ENCODE peak calls at places on chromosomes 1 and 21, in eight cellular contexts. One of them, this sample, is unnamed.

GRCh38 chr1:239361403-239361802 is 25.0 kb upstream of the CHRM3 start:
- DNase-seq in thoracic aorta: no peak
- DNase-seq in tibial artery: no peak
- DNase-seq in neuronal stem cell: no peak
- DNase-seq in astrocyte of the spinal cord: peak; percentile 75
- DNase-seq in foreskin fibroblast: peak; percentile 28
- DNase-seq in AG09309: peak; percentile 99
- DNase-seq in NB4: no peak
- DNase-seq in this sample: no peak

GRCh38 chr1:166839600-166840308 is 479 bp downstream of the POGK start:
- DNase-seq in thoracic aorta: no peak
- DNase-seq in tibial artery: peak; percentile 74
- DNase-seq in neuronal stem cell: peak; percentile 26
- DNase-seq in astrocyte of the spinal cord: peak; percentile 20
- DNase-seq in foreskin fibroblast: peak; percentile 72
- DNase-seq in AG09309: no peak
- DNase-seq in NB4: peak; percentile 62
- DNase-seq in this sample: no peak

GRCh38 chr1:9294910-9295636 is 2.4 kb downstream of the SPSB1 start:
- DNase-seq in thoracic aorta: no peak
- DNase-seq in tibial artery: no peak
- DNase-seq in neuronal stem cell: no peak
- DNase-seq in astrocyte of the spinal cord: peak; percentile 73
- DNase-seq in foreskin fibroblast: peak; percentile 74
- DNase-seq in AG09309: no peak
- DNase-seq in NB4: no peak
- DNase-seq in this sample: no peak

GRCh38 chr21:29342394-29342957 is 43.8 kb downstream of the BACH1 start:
- DNase-seq in thoracic aorta: peak; percentile 22
- DNase-seq in tibial artery: peak; percentile 86
- DNase-seq in neuronal stem cell: no peak
- DNase-seq in astrocyte of the spinal cord: peak; percentile 98
- DNase-seq in foreskin fibroblast: peak; percentile 93
- DNase-seq in AG09309: peak; percentile 88
- DNase-seq in NB4: no peak
- DNase-seq in this sample: no peak

GRCh38 chr1:111795401-111795800 is 39.7 kb downstream of the DDX20 start:
- DNase-seq in thoracic aorta: no peak
- DNase-seq in tibial artery: peak; percentile 10
- DNase-seq in neuronal stem cell: no peak
- DNase-seq in astrocyte of the spinal cord: no peak
- DNase-seq in foreskin fibroblast: no peak
- DNase-seq in AG09309: no peak
- DNase-seq in NB4: no peak
- DNase-seq in this sample: no peak

GRCh38 chr1:3295846-3296245 is 158.6 kb upstream of the ARHGEF16 start:
- DNase-seq in thoracic aorta: no peak
- DNase-seq in tibial artery: no peak
- DNase-seq in neuronal stem cell: no peak
- DNase-seq in astrocyte of the spinal cord: no peak
- DNase-seq in foreskin fibroblast: no peak
- DNase-seq in AG09309: no peak
- DNase-seq in NB4: no peak
- DNase-seq in this sample: no peak

GRCh38 chr1:110783292-110783918 is 89.5 kb upstream of the CD53 start:
- DNase-seq in thoracic aorta: no peak
- DNase-seq in tibial artery: no peak
- DNase-seq in neuronal stem cell: peak; percentile 48
- DNase-seq in astrocyte of the spinal cord: peak; percentile 50
- DNase-seq in foreskin fibroblast: peak; percentile 68
- DNase-seq in AG09309: peak; percentile 4
- DNase-seq in NB4: peak; percentile 59
- DNase-seq in this sample: no peak

GRCh38 chr1:172967936-172968335 is 82.8 kb downstream of the TNFSF18 start:
- DNase-seq in thoracic aorta: no peak
- DNase-seq in tibial artery: no peak
- DNase-seq in neuronal stem cell: no peak
- DNase-seq in astrocyte of the spinal cord: no peak
- DNase-seq in foreskin fibroblast: peak; percentile 51
- DNase-seq in AG09309: no peak
- DNase-seq in NB4: no peak
- DNase-seq in this sample: no peak

GRCh38 chr1:61244114-61244513 is 161.8 kb downstream of the NFIA start:
- DNase-seq in thoracic aorta: no peak
- DNase-seq in tibial artery: no peak
- DNase-seq in neuronal stem cell: no peak
- DNase-seq in astrocyte of the spinal cord: peak; percentile 93
- DNase-seq in foreskin fibroblast: peak; percentile 39
- DNase-seq in AG09309: peak; percentile 13
- DNase-seq in NB4: peak; percentile 35
- DNase-seq in this sample: no peak

GRCh38 chr1:61238371-61238689 is 156.0 kb downstream of the NFIA start:
- DNase-seq in thoracic aorta: no peak
- DNase-seq in tibial artery: no peak
- DNase-seq in neuronal stem cell: no peak
- DNase-seq in astrocyte of the spinal cord: no peak
- DNase-seq in foreskin fibroblast: no peak
- DNase-seq in AG09309: no peak
- DNase-seq in NB4: no peak
- DNase-seq in this sample: no peak

GRCh38 chr1:61240878-61241277 is 158.5 kb downstream of the NFIA start:
- DNase-seq in thoracic aorta: no peak
- DNase-seq in tibial artery: no peak
- DNase-seq in neuronal stem cell: no peak
- DNase-seq in astrocyte of the spinal cord: no peak
- DNase-seq in foreskin fibroblast: no peak
- DNase-seq in AG09309: no peak
- DNase-seq in NB4: no peak
- DNase-seq in this sample: no peak

GRCh38 chr1:61241864-61242472 is 159.6 kb downstream of the NFIA start:
- DNase-seq in thoracic aorta: no peak
- DNase-seq in tibial artery: no peak
- DNase-seq in neuronal stem cell: no peak
- DNase-seq in astrocyte of the spinal cord: no peak
- DNase-seq in foreskin fibroblast: no peak
- DNase-seq in AG09309: no peak
- DNase-seq in NB4: no peak
- DNase-seq in this sample: no peak

GRCh38 chr1:61241411-61241838 is 159.1 kb downstream of the NFIA start:
- DNase-seq in thoracic aorta: no peak
- DNase-seq in tibial artery: peak; percentile 80
- DNase-seq in neuronal stem cell: no peak
- DNase-seq in astrocyte of the spinal cord: no peak
- DNase-seq in foreskin fibroblast: peak; percentile 21
- DNase-seq in AG09309: no peak
- DNase-seq in NB4: peak; percentile 3
- DNase-seq in this sample: peak; percentile 94
- H3K4me3 ChIP-seq in thoracic aorta: peak overlapping the region; percentile 64
- H3K4me3 ChIP-seq in tibial artery: peak overlapping the region; percentile 30
- H3K4me3 ChIP-seq in neuronal stem cell: no peak overlapping the region
- H3K4me3 ChIP-seq in astrocyte of the spinal cord: no peak overlapping the region
- H3K4me3 ChIP-seq in foreskin fibroblast: no peak overlapping the region
- H3K4me3 ChIP-seq in AG09309: no peak overlapping the region
- H3K4me3 ChIP-seq in NB4: no peak overlapping the region
- H3K4me3 ChIP-seq in this sample: peak overlapping the region; percentile 40

GRCh38 chr21:41365377-41366107 is 3.7 kb downstream of the MX2 start:
- DNase-seq in thoracic aorta: no peak
- DNase-seq in tibial artery: peak; percentile 38
- DNase-seq in neuronal stem cell: no peak
- DNase-seq in astrocyte of the spinal cord: no peak
- DNase-seq in foreskin fibroblast: no peak
- DNase-seq in AG09309: no peak
- DNase-seq in NB4: no peak
- DNase-seq in this sample: no peak

GRCh38 chr21:41361786-41362604 is at the start of gene MX2:
- DNase-seq in thoracic aorta: no peak
- DNase-seq in tibial artery: peak; percentile 78
- DNase-seq in neuronal stem cell: no peak
- DNase-seq in astrocyte of the spinal cord: peak; percentile 25
- DNase-seq in foreskin fibroblast: peak; percentile 72
- DNase-seq in AG09309: peak; percentile 79
- DNase-seq in NB4: peak; percentile 87
- DNase-seq in this sample: peak; percentile 96

GRCh38 chr21:41362605-41363369 is 960 bp downstream of the MX2 start:
- DNase-seq in thoracic aorta: no peak
- DNase-seq in tibial artery: no peak
- DNase-seq in neuronal stem cell: no peak
- DNase-seq in astrocyte of the spinal cord: no peak
- DNase-seq in foreskin fibroblast: no peak
- DNase-seq in AG09309: no peak
- DNase-seq in NB4: no peak
- DNase-seq in this sample: no peak

GRCh38 chr21:41364308-41364707 is 2.5 kb downstream of the MX2 start:
- DNase-seq in thoracic aorta: no peak
- DNase-seq in tibial artery: peak; percentile 59
- DNase-seq in neuronal stem cell: no peak
- DNase-seq in astrocyte of the spinal cord: no peak
- DNase-seq in foreskin fibroblast: no peak
- DNase-seq in AG09309: no peak
- DNase-seq in NB4: no peak
- DNase-seq in this sample: no peak

DNA sequence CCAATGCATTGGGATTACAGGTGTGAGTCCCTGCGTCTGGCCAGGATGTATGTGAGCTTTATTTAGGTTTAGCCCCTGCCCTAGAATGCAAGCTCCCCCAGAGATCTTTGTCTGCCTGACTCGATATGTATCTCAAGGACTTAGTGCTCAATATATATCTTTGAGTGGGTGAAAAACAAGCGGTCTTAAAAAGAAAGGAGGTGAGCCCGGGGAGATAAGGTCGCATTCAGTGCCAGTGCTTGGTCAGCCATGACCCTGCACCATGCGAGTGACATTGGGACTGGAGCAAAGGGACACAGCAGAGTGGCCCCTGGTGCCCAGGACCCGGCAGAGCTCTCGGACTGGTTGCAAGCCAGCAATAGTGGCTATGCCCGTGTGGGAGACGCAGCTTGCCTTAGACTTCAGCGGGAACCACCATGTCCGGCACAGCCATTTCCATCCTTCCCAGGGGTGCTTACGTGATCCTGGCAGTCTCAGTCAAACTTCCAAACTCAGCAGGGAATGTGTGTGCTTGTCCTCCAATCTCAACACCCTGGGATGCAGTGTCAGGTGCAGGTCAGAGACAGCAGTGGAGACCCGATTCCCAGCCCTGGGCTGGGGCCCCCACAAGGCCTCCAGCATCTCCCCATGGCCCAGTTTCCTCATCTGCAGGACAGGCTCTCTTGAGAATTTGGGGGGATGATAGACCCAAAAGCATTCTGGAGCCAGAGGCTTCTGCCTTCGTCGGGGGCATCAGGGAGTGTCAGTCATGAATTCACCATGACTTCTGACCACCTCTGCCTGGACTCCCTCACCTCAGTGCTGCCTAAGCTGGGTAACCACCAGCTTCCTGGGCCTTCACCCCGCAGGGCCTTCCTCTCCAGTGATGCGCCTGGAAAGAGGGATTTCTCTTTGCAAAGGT is 1.8 kb downstream of the MX2 start:
- DNase-seq in thoracic aorta: no peak
- DNase-seq in tibial artery: peak; percentile 11
- DNase-seq in neuronal stem cell: no peak
- DNase-seq in astrocyte of the spinal cord: no peak
- DNase-seq in foreskin fibroblast: no peak
- DNase-seq in AG09309: no peak
- DNase-seq in NB4: no peak
- DNase-seq in this sample: no peak
- H3K4me3 ChIP-seq in thoracic aorta: peak overlapping the region; percentile 59
- H3K4me3 ChIP-seq in tibial artery: no peak overlapping the region
- H3K4me3 ChIP-seq in neuronal stem cell: no peak overlapping the region
- H3K4me3 ChIP-seq in astrocyte of the spinal cord: no peak overlapping the region
- H3K4me3 ChIP-seq in foreskin fibroblast: no peak overlapping the region
- H3K4me3 ChIP-seq in AG09309: no peak overlapping the region
- H3K4me3 ChIP-seq in NB4: no peak overlapping the region
- H3K4me3 ChIP-seq in this sample: peak overlapping the region; percentile 47

GRCh38 chr1:244660595-244660994 is 7.7 kb downstream of the DESI2 start:
- DNase-seq in thoracic aorta: no peak
- DNase-seq in tibial artery: no peak
- DNase-seq in neuronal stem cell: no peak
- DNase-seq in astrocyte of the spinal cord: no peak
- DNase-seq in foreskin fibroblast: no peak
- DNase-seq in AG09309: no peak
- DNase-seq in NB4: no peak
- DNase-seq in this sample: no peak

GRCh38 chr1:244665771-244666217 is 12.9 kb downstream of the DESI2 start:
- DNase-seq in thoracic aorta: no peak
- DNase-seq in tibial artery: no peak
- DNase-seq in neuronal stem cell: no peak
- DNase-seq in astrocyte of the spinal cord: peak; percentile 37
- DNase-seq in foreskin fibroblast: peak; percentile 13
- DNase-seq in AG09309: no peak
- DNase-seq in NB4: peak; percentile 94
- DNase-seq in this sample: no peak

GRCh38 chr1:244659694-244660093 is 6.8 kb downstream of the DESI2 start:
- DNase-seq in thoracic aorta: no peak
- DNase-seq in tibial artery: no peak
- DNase-seq in neuronal stem cell: no peak
- DNase-seq in astrocyte of the spinal cord: no peak
- DNase-seq in foreskin fibroblast: no peak
- DNase-seq in AG09309: no peak
- DNase-seq in NB4: no peak
- DNase-seq in this sample: no peak

GRCh38 chr1:244664353-244664752 is 11.4 kb downstream of the DESI2 start:
- DNase-seq in thoracic aorta: no peak
- DNase-seq in tibial artery: no peak
- DNase-seq in neuronal stem cell: no peak
- DNase-seq in astrocyte of the spinal cord: no peak
- DNase-seq in foreskin fibroblast: no peak
- DNase-seq in AG09309: no peak
- DNase-seq in NB4: no peak
- DNase-seq in this sample: no peak

GRCh38 chr1:244662604-244663003 is 9.7 kb downstream of the DESI2 start:
- DNase-seq in thoracic aorta: no peak
- DNase-seq in tibial artery: no peak
- DNase-seq in neuronal stem cell: no peak
- DNase-seq in astrocyte of the spinal cord: no peak
- DNase-seq in foreskin fibroblast: no peak
- DNase-seq in AG09309: no peak
- DNase-seq in NB4: no peak
- DNase-seq in this sample: no peak
- H3K4me3 ChIP-seq in thoracic aorta: no peak overlapping the region
- H3K4me3 ChIP-seq in tibial artery: no peak overlapping the region
- H3K4me3 ChIP-seq in neuronal stem cell: no peak overlapping the region
- H3K4me3 ChIP-seq in astrocyte of the spinal cord: no peak overlapping the region
- H3K4me3 ChIP-seq in foreskin fibroblast: no peak overlapping the region
- H3K4me3 ChIP-seq in AG09309: no peak overlapping the region
- H3K4me3 ChIP-seq in NB4: no peak overlapping the region
- H3K4me3 ChIP-seq in this sample: no peak overlapping the region

GRCh38 chr1:17120962-17121837 is 1.9 kb upstream of the PADI2 start:
- DNase-seq in thoracic aorta: no peak
- DNase-seq in tibial artery: no peak
- DNase-seq in neuronal stem cell: no peak
- DNase-seq in astrocyte of the spinal cord: peak; percentile 72
- DNase-seq in foreskin fibroblast: peak; percentile 20
- DNase-seq in AG09309: no peak
- DNase-seq in NB4: peak; percentile 92
- DNase-seq in this sample: no peak

GRCh38 chr1:17118706-17119075 is 560 bp downstream of the PADI2 start:
- DNase-seq in thoracic aorta: no peak
- DNase-seq in tibial artery: no peak
- DNase-seq in neuronal stem cell: no peak
- DNase-seq in astrocyte of the spinal cord: no peak
- DNase-seq in foreskin fibroblast: peak; percentile 20
- DNase-seq in AG09309: no peak
- DNase-seq in NB4: peak; percentile 38
- DNase-seq in this sample: no peak

GRCh38 chr1:17119076-17119743 is at the start of gene PADI2:
- DNase-seq in thoracic aorta: no peak
- DNase-seq in tibial artery: no peak
- DNase-seq in neuronal stem cell: peak; percentile 57
- DNase-seq in astrocyte of the spinal cord: peak; percentile 35
- DNase-seq in foreskin fibroblast: peak; percentile 79
- DNase-seq in AG09309: no peak
- DNase-seq in NB4: peak; percentile 59
- DNase-seq in this sample: no peak

GRCh38 chr1:17120483-17120882 is 1.2 kb upstream of the PADI2 start:
- DNase-seq in thoracic aorta: no peak
- DNase-seq in tibial artery: no peak
- DNase-seq in neuronal stem cell: no peak
- DNase-seq in astrocyte of the spinal cord: no peak
- DNase-seq in foreskin fibroblast: no peak
- DNase-seq in AG09309: no peak
- DNase-seq in NB4: no peak
- DNase-seq in this sample: no peak

GRCh38 chr1:17119744-17120482 is 662 bp upstream of the PADI2 start:
- DNase-seq in thoracic aorta: no peak
- DNase-seq in tibial artery: no peak
- DNase-seq in neuronal stem cell: no peak
- DNase-seq in astrocyte of the spinal cord: no peak
- DNase-seq in foreskin fibroblast: no peak
- DNase-seq in AG09309: no peak
- DNase-seq in NB4: peak; percentile 93
- DNase-seq in this sample: no peak
- H3K4me3 ChIP-seq in thoracic aorta: peak overlapping the region; percentile 66
- H3K4me3 ChIP-seq in tibial artery: peak overlapping the region; percentile 17
- H3K4me3 ChIP-seq in neuronal stem cell: peak overlapping the region; percentile 73
- H3K4me3 ChIP-seq in astrocyte of the spinal cord: peak overlapping the region; percentile 35
- H3K4me3 ChIP-seq in foreskin fibroblast: no peak overlapping the region
- H3K4me3 ChIP-seq in AG09309: no peak overlapping the region
- H3K4me3 ChIP-seq in NB4: no peak overlapping the region
- H3K4me3 ChIP-seq in this sample: peak overlapping the region; percentile 44